ENCODE peak calls at places on chromosomes 1 and 21, in four cellular contexts. C is prostate gland, D is gastrocnemius medialis, X is A549. J is an unnamed sample.

GRCh38 chr1:32998009-32998555 is 33.5 kb upstream of the RNF19B start:
- DNase-seq in X (no peak), C (no peak), D (no peak), J (no peak)

GRCh38 chr1:117606608-117607261 is 887 bp downstream of the TENT5C start:
- DNase-seq in D (peak), C (peak), X (no peak), J (no peak)

GRCh38 chr1:68955424-68955823 is 458.5 kb upstream of the DEPDC1 start:
- DNase-seq in X (no peak), C (peak), D (no peak), J (no peak)

GRCh38 chr1:6991271-6991670 is 206.0 kb downstream of the CAMTA1 start:
- DNase-seq in C (no peak), D (no peak), X (peak), J (no peak)

GRCh38 chr1:20558180-20558579 is 5.8 kb downstream of the FAM43B start:
- DNase-seq in X (no peak), C (no peak), D (no peak), J (no peak)

GRCh38 chr1:88773540-88774150 is 89.6 kb downstream of the PKN2 start:
- DNase-seq in X (peak), C (no peak), D (no peak), J (no peak)

GRCh38 chr21:29384608-29385359 is 86.1 kb downstream of the BACH1 start:
- DNase-seq in X (no peak), C (no peak), D (no peak), J (no peak)

GRCh38 chr21:41827951-41828883 is 50.9 kb downstream of the PRDM15 start:
- DNase-seq in X (no peak), C (no peak), D (no peak), J (no peak)

GRCh38 chr1:156813750-156814570 is 2.7 kb downstream of the SH2D2A start:
- DNase-seq in X (peak), C (peak), D (no peak), J (no peak)

GRCh38 chr1:234960722-234961467 is 167.7 kb downstream of the TOMM20 start:
- DNase-seq in D (no peak), X (peak), C (peak), J (no peak)

GRCh38 chr1:21165076-21165475 is 11.6 kb downstream of the EIF4G3 start:
- DNase-seq in C (no peak), D (no peak), X (no peak), J (no peak)

GRCh38 chr1:212683357-212683722 is 16.3 kb downstream of the BATF3 start:
- DNase-seq in C (no peak), X (no peak), D (no peak), J (no peak)

GRCh38 chr1:244952940-244953339 is 88.6 kb upstream of the HNRNPU start:
- DNase-seq in X (peak), D (no peak), C (no peak), J (no peak)

GRCh38 chr1:146051452-146051852 is 29.9 kb upstream of the HJV start:
- DNase-seq in D (no peak), X (no peak), C (no peak), J (no peak)

GRCh38 chr1:8239039-8239305 is 78.9 kb upstream of the SLC45A1 start:
- DNase-seq in C (no peak), X (peak), D (peak), J (no peak)

GRCh38 chr21:45514311-45515021 is 27.8 kb downstream of the SLC19A1 start:
- DNase-seq in X (no peak), C (no peak), D (no peak), J (no peak)

GRCh38 chr1:227218870-227219578 is 99.3 kb downstream of the CDC42BPA start:
- DNase-seq in C (no peak), X (no peak), D (no peak), J (no peak)

GRCh38 chr1:150210741-150211140 is 25.2 kb downstream of the ANP32E start:
- DNase-seq in C (no peak), X (no peak), D (no peak), J (no peak)

GRCh38 chr1:98979463-98979862 is 25.2 kb downstream of the PLPPR5 start:
- DNase-seq in C (no peak), D (no peak), X (no peak), J (no peak)

GRCh38 chr1:23559985-23560755 is 869 bp upstream of the ID3 start:
- DNase-seq in C (no peak), D (no peak), X (no peak), J (no peak)

GRCh38 chr1:91866425-91866824 is 19.5 kb downstream of the TGFBR3 start:
- DNase-seq in X (no peak), C (no peak), D (no peak), J (no peak)

GRCh38 chr1:170678196-170678595 is 14.3 kb downstream of the PRRX1 start:
- DNase-seq in C (no peak), X (no peak), D (no peak), J (no peak)

GRCh38 chr1:180778782-180779398 is 133.8 kb upstream of the KIAA1614 start:
- DNase-seq in D (no peak), C (no peak), X (peak), J (no peak)

GRCh38 chr1:147168626-147169058 is 3.6 kb downstream of the PRKAB2 start:
- DNase-seq in C (no peak), D (no peak), X (no peak), J (no peak)

GRCh38 chr21:32136546-32136945 is 142.3 kb downstream of the MIS18A start:
- DNase-seq in C (no peak), X (no peak), D (no peak), J (no peak)

DNA sequence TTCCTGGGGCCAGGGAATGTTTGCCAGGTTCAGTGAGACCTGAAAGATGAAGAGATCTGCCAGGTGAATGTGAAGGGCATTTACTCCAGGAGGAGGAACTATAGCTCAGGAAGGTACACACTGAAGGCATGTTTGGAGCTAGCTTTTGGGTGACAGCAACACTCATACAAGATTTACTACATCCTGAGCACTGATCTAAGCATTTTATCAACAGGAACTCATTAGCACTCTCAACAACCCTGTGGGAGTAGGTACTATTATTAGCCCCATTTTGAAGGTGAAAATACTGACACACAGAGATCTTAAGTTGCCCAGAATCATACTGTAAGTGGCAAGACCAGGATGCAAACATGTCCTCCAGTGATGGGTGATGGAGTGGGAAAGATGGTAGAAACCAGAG is 6.7 kb downstream of the GADD45A start:
- DNase-seq in D (no peak), X (no peak), C (no peak), J (no peak)
- TF ChIP-seq POLR2A in D (no peak), X (no peak), C (no peak), J (no peak)

GRCh38 chr1:182288749-182289604 is 102.6 kb downstream of the GLUL start:
- DNase-seq in D (no peak), X (no peak), C (no peak), J (no peak)
- H3K27ac ChIP-seq in D (peak), X (no peak), C (peak), J (peak)

GRCh38 chr1:154975409-154976205 is 1.1 kb downstream of the CKS1B start:
- DNase-seq in C (peak), D (no peak), X (peak), J (no peak)

GRCh38 chr1:154972517-154973343 is 1.8 kb upstream of the CKS1B start:
- DNase-seq in D (no peak), X (peak), C (peak), J (no peak)

GRCh38 chr1:154973344-154974085 is 966 bp upstream of the CKS1B start:
- DNase-seq in C (peak), D (peak), X (peak), J (peak)

GRCh38 chr1:154974086-154974807 is at the start of gene CKS1B:
- DNase-seq in X (peak), D (peak), C (peak), J (peak)

DNA sequence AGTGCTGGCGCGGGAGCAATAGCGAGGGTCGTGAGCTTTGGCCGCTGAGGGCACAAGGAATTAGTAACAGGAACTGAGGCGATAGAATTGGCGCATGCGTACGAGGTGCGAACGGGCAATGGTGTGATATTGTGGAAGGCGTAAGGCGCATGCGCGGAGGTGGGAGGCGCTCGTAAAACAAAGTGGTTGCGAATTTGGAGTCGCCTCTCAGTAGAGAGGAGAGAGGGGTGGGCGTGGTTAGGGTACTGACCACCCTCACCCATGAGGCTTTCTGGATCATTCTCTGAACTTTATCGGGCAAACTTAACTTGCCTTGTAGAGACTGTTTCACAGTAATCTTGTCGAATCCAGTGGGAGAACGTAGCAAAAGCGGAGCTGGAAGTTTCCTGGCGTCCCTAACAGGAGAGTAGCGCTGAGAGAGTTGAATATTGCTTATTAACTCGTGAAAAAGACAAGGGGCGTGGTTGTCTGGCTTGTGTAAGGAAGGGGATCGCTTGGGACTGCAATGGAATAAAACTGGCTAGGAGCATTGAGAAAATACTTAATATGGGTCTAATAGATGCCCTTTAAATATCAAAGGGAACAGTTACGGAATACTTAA is 427 bp downstream of the CKS1B start:
- DNase-seq in D (peak), X (peak), C (peak), J (peak)
- TF ChIP-seq POLR2A in D (peak), X (peak), C (peak), J (peak)

DNA sequence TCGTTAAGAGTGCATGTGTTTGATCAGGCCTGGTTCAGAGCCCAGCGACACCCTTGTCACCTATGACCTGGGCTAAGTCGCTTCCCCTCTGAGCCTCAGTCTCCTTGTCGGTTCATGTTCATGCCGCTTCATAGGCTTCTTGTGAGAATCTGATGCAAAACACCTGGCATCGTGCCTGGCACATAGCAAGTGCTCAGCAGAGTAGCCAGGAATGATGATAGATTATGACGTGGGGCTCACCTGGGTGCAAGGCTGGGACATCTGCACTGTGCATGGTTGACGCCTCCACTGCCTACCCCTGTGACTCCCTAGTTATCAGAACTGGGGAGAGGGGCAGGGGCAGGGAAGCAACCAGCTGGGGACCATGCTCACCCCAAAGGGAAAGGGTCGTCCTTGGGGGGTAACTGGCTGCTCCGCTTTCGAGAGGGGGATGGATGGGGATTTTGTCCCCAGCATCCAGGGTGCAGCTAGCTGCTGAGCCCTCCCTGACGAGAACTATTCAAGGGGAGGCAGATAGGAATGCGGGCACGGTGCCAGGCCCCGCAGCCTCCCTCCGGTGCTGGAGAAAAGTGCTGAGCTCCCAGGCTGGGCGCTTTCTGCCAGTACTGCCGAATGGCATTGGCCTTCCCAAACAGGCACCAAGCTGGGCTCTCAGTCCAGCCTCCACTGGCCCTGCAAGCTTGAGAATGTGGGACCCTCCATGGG is 9.3 kb downstream of the EFHD2 start:
- DNase-seq in X (no peak), C (no peak), D (no peak), J (no peak)
- H3K27ac ChIP-seq in X (peak), C (no peak), D (no peak), J (peak)

GRCh38 chr1:17432412-17432811 is 7.1 kb downstream of the RCC2 start:
- DNase-seq in C (no peak), X (no peak), D (no peak), J (no peak)

GRCh38 chr1:17433261-17433660 is 6.2 kb downstream of the RCC2 start:
- DNase-seq in C (no peak), D (no peak), X (no peak), J (no peak)

GRCh38 chr1:17436380-17437174 is 2.9 kb downstream of the RCC2 start:
- DNase-seq in X (no peak), D (no peak), C (no peak), J (no peak)

GRCh38 chr1:17434591-17434990 is 4.9 kb downstream of the RCC2 start:
- DNase-seq in X (no peak), D (no peak), C (no peak), J (no peak)

GRCh38 chr1:17434016-17434415 is 5.5 kb downstream of the RCC2 start:
- DNase-seq in X (no peak), C (no peak), D (no peak), J (no peak)
- TF ChIP-seq POLR2A in X (no peak), C (no peak), D (no peak), J (no peak)

J was measured in esophagus squamous epithelium.